ENCODE peak calls at places on chromosomes 2 and 18, in six cellular contexts. F is Karpas-422, G is body of pancreas, D is GM23248, C is fibroblast of lung, J is heart right ventricle. N is an unnamed sample. For H3K4me1, the result is how much of the 10 kb centered on the place peaks cover.

GRCh38 chr2:157627594-157628281 is 926 bp downstream of the ACVR1C start:
- DNase-seq in F (no peak), G (peak), D (peak), C (no peak), J (no peak), N (no peak)

GRCh38 chr2:120450196-120450820 is 104.4 kb downstream of the INHBB start:
- DNase-seq in F (no peak), G (no peak), D (no peak), C (no peak), J (no peak), N (no peak)

GRCh38 chr2:171479154-171479814 is 43.0 kb upstream of the CYBRD1 start:
- DNase-seq in F (no peak), G (no peak), D (no peak), C (no peak), J (no peak), N (no peak)

GRCh38 chr2:119531292-119531691 is 7.0 kb upstream of the SCTR start:
- DNase-seq in F (peak), G (no peak), D (no peak), C (no peak), J (no peak), N (no peak)

GRCh38 chr2:55364189-55365055 is 55.2 kb downstream of the CCDC88A start:
- DNase-seq in F (no peak), G (peak), D (peak), C (peak), J (peak), N (no peak)

GRCh38 chr2:65316072-65316471 is 88.4 kb downstream of the ACTR2 start:
- DNase-seq in F (no peak), G (peak), D (peak), C (peak), J (no peak), N (no peak)

GRCh38 chr2:98884658-98885057 is 51.4 kb downstream of the CRACDL start:
- DNase-seq in F (no peak), G (peak), D (no peak), C (no peak), J (no peak), N (no peak)

GRCh38 chr2:177797808-177798207 is 274.8 kb downstream of the PDE11A start:
- DNase-seq in F (no peak), G (no peak), D (no peak), C (no peak), J (no peak), N (no peak)

GRCh38 chr2:15619938-15620337 is 28.3 kb downstream of the DDX1 start:
- DNase-seq in F (no peak), G (no peak), D (no peak), C (no peak), J (no peak), N (no peak)

GRCh38 chr2:49123600-49123999 is 30.7 kb downstream of the FSHR start:
- DNase-seq in F (no peak), G (no peak), D (no peak), C (no peak), J (no peak), N (no peak)

GRCh38 chr2:98538280-98539041 is 69.9 kb downstream of the COA5 start:
- DNase-seq in F (no peak), G (no peak), D (peak), C (no peak), J (no peak), N (no peak)

GRCh38 chr2:38279201-38279600 is 97.9 kb downstream of the ATL2 start:
- DNase-seq in F (peak), G (no peak), D (peak), C (no peak), J (no peak), N (no peak)

GRCh38 chr2:127640082-127641072 is 5.6 kb upstream of the GPR17 start:
- DNase-seq in F (peak), G (no peak), D (peak), C (no peak), J (no peak), N (peak)

GRCh38 chr18:3148930-3149535 is 70.7 kb downstream of the MYOM1 start:
- DNase-seq in F (no peak), G (no peak), D (peak), C (peak), J (no peak), N (no peak)

GRCh38 chr2:206086683-206087350 is 843 bp upstream of the INO80D start:
- DNase-seq in F (peak), G (no peak), D (peak), C (peak), J (no peak), N (no peak)

GRCh38 chr2:235498556-235499305 is 4.9 kb downstream of the AGAP1 start:
- DNase-seq in F (no peak), G (peak), D (no peak), C (no peak), J (no peak), N (peak)

GRCh38 chr2:112482309-112483046 is 522 bp downstream of the TTL start:
- DNase-seq in F (peak), G (peak), D (peak), C (peak), J (peak), N (peak)

GRCh38 chr2:68715353-68716041 is 19.1 kb upstream of the ARHGAP25 start:
- DNase-seq in F (peak), G (peak), D (peak), C (peak), J (no peak), N (peak)

GRCh38 chr2:55922488-55922887 is 1.1 kb downstream of the EFEMP1 start:
- DNase-seq in F (no peak), G (no peak), D (peak), C (peak), J (no peak), N (no peak)

GRCh38 chr18:45248240-45248903 is 366.9 kb upstream of the SLC14A2 start:
- DNase-seq in F (no peak), G (no peak), D (peak), C (peak), J (peak), N (no peak)

GRCh38 chr2:234873103-234873827 is 78.6 kb upstream of the SH3BP4 start:
- DNase-seq in F (peak), G (no peak), D (no peak), C (no peak), J (no peak), N (no peak)

GRCh38 chr18:3869848-3870247 is 419.9 kb downstream of the TGIF1 start:
- DNase-seq in F (peak), G (no peak), D (peak), C (peak), J (no peak), N (no peak)

GRCh38 chr2:178485356-178485755 is 5.1 kb downstream of the PLEKHA3 start:
- DNase-seq in F (no peak), G (no peak), D (peak), C (no peak), J (no peak), N (no peak)

GRCh38 chr2:100039291-100039985 is 103.0 kb downstream of the AFF3 start:
- DNase-seq in F (no peak), G (no peak), D (no peak), C (no peak), J (no peak), N (no peak)

GRCh38 chr2:120398961-120399888 is 53.3 kb downstream of the INHBB start:
- DNase-seq in F (no peak), G (no peak), D (no peak), C (no peak), J (no peak), N (no peak)

GRCh38 chr2:67846341-67847070 is 216.3 kb downstream of the C1D start:
- DNase-seq in F (peak), G (peak), D (peak), C (peak), J (peak), N (peak)

GRCh38 chr2:220001693-220002260 is 374.3 kb downstream of the SLC4A3 start:
- DNase-seq in F (no peak), G (no peak), D (peak), C (peak), J (no peak), N (no peak)

GRCh38 chr18:59885579-59886163 is 14.1 kb upstream of the PMAIP1 start:
- DNase-seq in F (peak), G (no peak), D (peak), C (peak), J (no peak), N (no peak)

GRCh38 chr2:220935789-220936321 is 636.2 kb downstream of the EPHA4 start:
- DNase-seq in F (no peak), G (no peak), D (peak), C (peak), J (no peak), N (no peak)

GRCh38 chr18:3186678-3187658 is 32.8 kb downstream of the MYOM1 start:
- DNase-seq in F (peak), G (peak), D (no peak), C (peak), J (no peak), N (peak)

GRCh38 chr2:205714789-205715411 is 32.6 kb downstream of the NRP2 start:
- DNase-seq in F (no peak), G (no peak), D (no peak), C (no peak), J (no peak), N (no peak)

GRCh38 chr2:86240251-86240650 is 41.0 kb downstream of the MRPL35 start:
- DNase-seq in F (no peak), G (no peak), D (no peak), C (no peak), J (no peak), N (no peak)

GRCh38 chr2:171102802-171103201 is 57.9 kb downstream of the TLK1 start:
- DNase-seq in F (no peak), G (no peak), D (no peak), C (no peak), J (no peak), N (no peak)

GRCh38 chr2:169094676-169095075 is 25.3 kb downstream of the DHRS9 start:
- DNase-seq in F (no peak), G (no peak), D (no peak), C (no peak), J (no peak), N (no peak)

GRCh38 chr2:136238214-136238551 is 120.2 kb upstream of the CXCR4 start:
- DNase-seq in F (no peak), G (no peak), D (peak), C (no peak), J (no peak), N (no peak)

DNA sequence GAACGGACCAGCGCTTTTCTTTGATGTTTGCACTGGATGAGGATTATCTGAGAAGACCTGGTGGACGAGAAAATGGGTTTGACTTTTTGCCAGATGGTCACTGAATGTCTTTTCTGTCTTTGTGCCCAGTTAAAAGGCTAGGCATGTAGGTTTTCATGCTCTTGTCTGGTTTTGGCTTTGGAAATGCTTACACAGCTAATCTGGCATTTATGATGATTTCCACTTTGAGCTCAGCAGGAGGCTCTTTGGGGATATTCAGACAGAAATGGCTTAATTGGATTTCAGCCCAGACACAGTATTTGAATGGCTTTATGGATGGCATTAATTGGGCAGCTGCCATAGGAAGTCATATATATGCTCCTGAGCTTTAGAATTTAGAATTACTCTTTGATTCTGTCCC is 59.6 kb downstream of the NCK2 start:
- DNase-seq in F (no peak), G (no peak), D (no peak), C (peak), J (no peak), N (no peak)
- H3K4me1 ChIP-seq in F (under half), G (under half), D (under half), C (under half), J (half or more), N (under half)

GRCh38 chr2:160365691-160366367 is 127.8 kb downstream of the RBMS1 start:
- DNase-seq in F (no peak), G (peak), D (peak), C (no peak), J (peak), N (no peak)

GRCh38 chr2:160362521-160362920 is 131.1 kb downstream of the RBMS1 start:
- DNase-seq in F (no peak), G (no peak), D (no peak), C (no peak), J (no peak), N (no peak)

GRCh38 chr2:160362018-160362417 is 131.6 kb downstream of the RBMS1 start:
- DNase-seq in F (no peak), G (no peak), D (no peak), C (no peak), J (no peak), N (no peak)

GRCh38 chr2:160367887-160368286 is 125.7 kb downstream of the RBMS1 start:
- DNase-seq in F (peak), G (no peak), D (peak), C (peak), J (no peak), N (no peak)

DNA sequence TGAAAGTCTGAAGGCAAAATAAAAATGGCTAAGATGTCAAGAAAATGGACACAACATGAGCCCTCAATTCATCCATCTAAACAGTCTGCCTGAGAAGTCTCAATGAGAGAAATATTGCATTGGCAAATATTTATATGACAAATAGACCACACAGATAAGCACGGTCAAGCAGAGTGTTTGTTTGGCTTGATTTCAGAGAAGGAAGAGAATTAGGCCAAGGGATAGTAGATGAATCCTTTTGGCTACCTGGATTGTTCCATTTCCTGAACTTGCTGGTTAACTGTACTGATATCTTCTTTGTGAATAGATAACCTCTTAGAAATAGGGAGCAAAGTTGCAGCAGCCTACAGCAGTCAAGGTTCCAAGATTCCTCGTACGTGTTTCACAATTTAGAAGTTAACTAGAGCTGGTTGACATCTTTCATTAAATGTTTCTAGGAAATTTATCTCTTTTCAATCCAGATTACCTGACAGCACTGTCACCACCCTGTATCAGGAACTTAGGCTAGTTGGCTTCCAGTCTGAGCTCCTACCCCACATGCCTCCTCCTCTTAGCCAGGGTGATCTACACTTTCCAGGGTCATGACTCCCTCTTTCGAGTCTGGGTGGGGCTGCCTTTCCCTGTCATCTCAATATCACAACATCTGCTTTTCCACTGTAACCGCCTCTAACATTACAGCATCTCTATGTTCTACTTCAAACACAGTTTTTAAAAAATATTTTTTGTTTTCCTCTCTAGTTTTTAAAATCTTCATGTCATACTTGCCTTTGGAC is 129.5 kb downstream of the RBMS1 start:
- DNase-seq in F (no peak), G (no peak), D (peak), C (no peak), J (no peak), N (no peak)
- H3K4me1 ChIP-seq in F (under half), G (under half), D (half or more), C (under half), J (half or more), N (under half)

GRCh38 chr2:187543488-187543887 is 10.7 kb downstream of the TFPI start:
- DNase-seq in F (no peak), G (no peak), D (peak), C (no peak), J (no peak), N (no peak)
- H3K4me1 ChIP-seq in F (under half), G (under half), D (half or more), C (under half), J (half or more), N (under half)

GRCh38 chr2:237691200-237691907 is 64.0 kb downstream of the LRRFIP1 start:
- DNase-seq in F (peak), G (peak), D (no peak), C (no peak), J (no peak), N (no peak)
- H3K4me1 ChIP-seq in F (under half), G (under half), D (half or more), C (under half), J (half or more), N (under half)

GRCh38 chr2:9239616-9240015 is 33.0 kb downstream of the ASAP2 start:
- DNase-seq in F (no peak), G (no peak), D (no peak), C (no peak), J (no peak), N (no peak)

GRCh38 chr2:9244985-9245544 is 38.5 kb downstream of the ASAP2 start:
- DNase-seq in F (no peak), G (no peak), D (no peak), C (no peak), J (no peak), N (no peak)

GRCh38 chr2:9247177-9247576 is 40.6 kb downstream of the ASAP2 start:
- DNase-seq in F (no peak), G (no peak), D (no peak), C (no peak), J (no peak), N (peak)

GRCh38 chr2:9240745-9241144 is 34.1 kb downstream of the ASAP2 start:
- DNase-seq in F (no peak), G (no peak), D (no peak), C (no peak), J (no peak), N (no peak)

GRCh38 chr2:9243357-9243756 is 36.7 kb downstream of the ASAP2 start:
- DNase-seq in F (no peak), G (no peak), D (no peak), C (no peak), J (no peak), N (no peak)
- H3K4me1 ChIP-seq in F (under half), G (under half), D (under half), C (under half), J (under half), N (under half)

GRCh38 chr2:202091476-202091875 is 18.4 kb downstream of the KIAA2012 start:
- DNase-seq in F (no peak), G (no peak), D (no peak), C (peak), J (no peak), N (no peak)
- H3K4me1 ChIP-seq in F (under half), G (under half), D (under half), C (under half), J (under half), N (under half)

DNA sequence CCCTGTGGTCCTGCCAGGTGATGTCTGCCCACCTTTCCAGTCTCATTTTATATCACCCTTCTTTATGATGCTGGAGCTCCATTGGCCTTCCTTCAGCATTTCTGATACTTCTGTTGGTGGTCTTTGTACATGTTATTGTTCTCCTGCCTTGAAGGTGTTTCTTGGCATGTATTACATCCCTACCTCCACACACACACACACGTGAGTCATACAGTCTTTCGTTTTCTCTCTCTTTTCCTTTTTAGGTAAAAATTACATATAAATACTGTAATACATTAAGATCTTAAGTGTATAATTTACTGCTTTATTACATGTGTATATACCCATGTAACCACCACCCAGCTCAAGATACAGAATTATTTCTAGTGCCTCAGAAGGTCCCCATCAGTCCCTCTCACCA is 10.2 kb upstream of the ADGRF3 start:
- DNase-seq in F (no peak), G (no peak), D (no peak), C (no peak), J (no peak), N (no peak)
- H3K4me1 ChIP-seq in F (under half), G (under half), D (under half), C (under half), J (under half), N (under half)

GRCh38 chr2:43228341-43228751 is 1.9 kb upstream of the ZFP36L2 start:
- DNase-seq in F (no peak), G (no peak), D (peak), C (peak), J (no peak), N (no peak)
- H3K4me1 ChIP-seq in F (half or more), G (under half), D (under half), C (under half), J (under half), N (under half)

N was measured in BE2C.